ENCODE peak calls at places on chromosomes 12 and 14, in seven cellular contexts. I is NT2/D1, R is SW 1271, F is RWPE2, Q is hepatic stellate cell, W is ACHN, G is T-helper 1 cell. B is an unnamed sample.

GRCh38 chr14:103393687-103394626 is 8.7 kb downstream of the MARK3 start:
- DNase-seq in I (no peak), R (peak), F (no peak), Q (peak), W (peak), G (no peak), B (no peak)

GRCh38 chr12:127401005-127401404 is 866.0 kb upstream of the TMEM132C start:
- DNase-seq in I (no peak), R (peak), F (no peak), Q (peak), W (peak), G (no peak), B (no peak)

GRCh38 chr14:97117693-97118092 is 320.5 kb downstream of the VRK1 start:
- DNase-seq in I (no peak), R (no peak), F (no peak), Q (no peak), W (no peak), G (no peak), B (no peak)

GRCh38 chr14:67538501-67538900 is 5.4 kb downstream of the PLEKHH1 start:
- DNase-seq in I (no peak), R (no peak), F (no peak), Q (no peak), W (no peak), G (no peak), B (no peak)

GRCh38 chr14:68842298-68842697 is 49.4 kb upstream of the ZFP36L1 start:
- DNase-seq in I (no peak), R (no peak), F (no peak), Q (no peak), W (no peak), G (no peak), B (no peak)

GRCh38 chr14:42174357-42174756 is 567.7 kb downstream of the LRFN5 start:
- DNase-seq in I (no peak), R (no peak), F (no peak), Q (no peak), W (no peak), G (no peak), B (no peak)

GRCh38 chr12:109982211-109982610 is 14.0 kb downstream of the GIT2 start:
- DNase-seq in I (no peak), R (no peak), F (no peak), Q (no peak), W (no peak), G (no peak), B (no peak)

GRCh38 chr14:52315355-52315718 is 1.2 kb downstream of the PTGER2 start:
- DNase-seq in I (no peak), R (no peak), F (no peak), Q (no peak), W (no peak), G (no peak), B (no peak)

GRCh38 chr12:92619730-92620684 is 82.8 kb upstream of the PLEKHG7 start:
- DNase-seq in I (no peak), R (no peak), F (no peak), Q (no peak), W (peak), G (no peak), B (no peak)

GRCh38 chr12:389138-390096 is at the start of gene KDM5A:
- DNase-seq in I (peak), R (no peak), F (peak), Q (peak), W (peak), G (peak), B (peak)

GRCh38 chr12:96093543-96094196 is 58.3 kb upstream of the LTA4H start:
- DNase-seq in I (no peak), R (no peak), F (no peak), Q (no peak), W (no peak), G (no peak), B (peak)

GRCh38 chr14:103385994-103386491 is 828 bp downstream of the MARK3 start:
- DNase-seq in I (no peak), R (peak), F (no peak), Q (no peak), W (peak), G (peak), B (peak)

GRCh38 chr12:27580561-27581330 is 56.7 kb downstream of the PPFIBP1 start:
- DNase-seq in I (no peak), R (no peak), F (no peak), Q (no peak), W (no peak), G (no peak), B (no peak)

GRCh38 chr12:53750812-53751335 is 905 bp downstream of the CISTR start:
- DNase-seq in I (no peak), R (no peak), F (no peak), Q (no peak), W (no peak), G (no peak), B (no peak)

GRCh38 chr12:26114720-26115406 is 10.0 kb downstream of the BHLHE41 start:
- DNase-seq in I (no peak), R (no peak), F (no peak), Q (no peak), W (no peak), G (no peak), B (no peak)

GRCh38 chr12:132946507-132946820 is 9.6 kb downstream of the ZNF605 start:
- DNase-seq in I (no peak), R (no peak), F (no peak), Q (no peak), W (no peak), G (no peak), B (no peak)

GRCh38 chr12:113735146-113735545 is 231.0 kb downstream of the RBM19 start:
- DNase-seq in I (no peak), R (no peak), F (no peak), Q (no peak), W (no peak), G (no peak), B (no peak)

GRCh38 chr12:45669093-45669492 is 60.4 kb upstream of the ARID2 start:
- DNase-seq in I (no peak), R (no peak), F (no peak), Q (no peak), W (no peak), G (no peak), B (no peak)

GRCh38 chr12:107748472-107748871 is 12.5 kb downstream of the PRDM4 start:
- DNase-seq in I (no peak), R (peak), F (no peak), Q (peak), W (peak), G (no peak), B (no peak)